ENCODE peak calls at places on chromosomes 4 and X, in seven cellular contexts. W is endodermal cell, I is IMR-90, G is right cardiac atrium, D is left lung, A is esophagus muscularis mucosa, O is mammary epithelial cell. M is an unnamed sample.

GRCh38 chr4:120056249-120056648 is 10.4 kb downstream of the MAD2L1 start:
- DNase-seq in W (no peak), I (peak; percentile 70), G (no peak), D (no peak), A (no peak), O (no peak), M (no peak)

GRCh38 chr4:102438873-102439614 is 62.1 kb upstream of the NFKB1 start:
- DNase-seq in W (no peak), I (peak; percentile 93), G (no peak), D (no peak), A (no peak), O (peak; percentile 92), M (no peak)

GRCh38 chr4:23533859-23534258 is 356.0 kb downstream of the PPARGC1A start:
- DNase-seq in W (no peak), I (no peak), G (no peak), D (no peak), A (no peak), O (no peak), M (no peak)

GRCh38 chrX:29012867-29013266 is 425.6 kb downstream of the IL1RAPL1 start:
- DNase-seq in W (no peak), I (no peak), G (no peak), D (no peak), A (no peak), O (no peak), M (no peak)

GRCh38 chr4:87019898-87020297 is 85.1 kb downstream of the AFF1 start:
- DNase-seq in W (no peak), I (no peak), G (no peak), D (no peak), A (no peak), O (no peak), M (no peak)

GRCh38 chr4:68074397-68074796 is 55.3 kb downstream of the TMPRSS11F start:
- DNase-seq in W (no peak), I (no peak), G (no peak), D (no peak), A (no peak), O (peak; percentile 83), M (no peak)

GRCh38 chr4:158945529-158946108 is 157.3 kb upstream of the RAPGEF2 start:
- DNase-seq in W (no peak), I (no peak), G (no peak), D (no peak), A (no peak), O (no peak), M (no peak)

GRCh38 chr4:48727666-48728459 is 52.2 kb downstream of the FRYL start:
- DNase-seq in W (no peak), I (no peak), G (no peak), D (no peak), A (peak; percentile 39), O (no peak), M (no peak)

GRCh38 chr4:55675196-55675793 is 39.2 kb upstream of the NMU start:
- DNase-seq in W (peak; percentile 81), I (no peak), G (no peak), D (no peak), A (no peak), O (no peak), M (no peak)

GRCh38 chr4:41346306-41347061 is 89.8 kb downstream of the UCHL1 start:
- DNase-seq in W (no peak), I (no peak), G (no peak), D (no peak), A (no peak), O (no peak), M (no peak)

GRCh38 chrX:78658851-78659744 is at the start of gene RTL3:
- DNase-seq in W (no peak), I (peak; percentile 78), G (no peak), D (no peak), A (no peak), O (peak; percentile 44), M (no peak)

GRCh38 chr4:4606321-4606720 is 64.5 kb upstream of the STX18 start:
- DNase-seq in W (no peak), I (peak; percentile 65), G (no peak), D (no peak), A (no peak), O (no peak), M (peak; percentile 61)

GRCh38 chr4:51843309-51844156 is 580 bp downstream of the DCUN1D4 start:
- DNase-seq in W (peak; percentile 87), I (peak; percentile 56), G (peak; percentile 91), D (peak; percentile 76), A (peak; percentile 94), O (peak; percentile 55), M (peak; percentile 87)

GRCh38 chr4:136078971-136079370 is 1453.3 kb downstream of the PCDH18 start:
- DNase-seq in W (no peak), I (peak; percentile 12), G (no peak), D (no peak), A (no peak), O (peak; percentile 1), M (no peak)

GRCh38 chr4:89836031-89836777 is 757 bp downstream of the SNCA start:
- DNase-seq in W (peak; percentile 71), I (no peak), G (no peak), D (no peak), A (no peak), O (peak; percentile 47), M (no peak)

GRCh38 chr4:158007566-158007965 is 165.3 kb downstream of the GASK1B start:
- DNase-seq in W (no peak), I (no peak), G (no peak), D (no peak), A (no peak), O (no peak), M (no peak)

GRCh38 chr4:151698213-151698612 is 62.6 kb downstream of the GATB start:
- DNase-seq in W (no peak), I (no peak), G (no peak), D (no peak), A (no peak), O (no peak), M (no peak)

GRCh38 chr4:64713256-64713840 is 304.1 kb upstream of the TECRL start:
- DNase-seq in W (no peak), I (peak; percentile 4), G (no peak), D (no peak), A (no peak), O (peak; percentile 34), M (no peak)

GRCh38 chr4:42671431-42672194 is 14.7 kb upstream of the ATP8A1 start:
- DNase-seq in W (no peak), I (no peak), G (no peak), D (no peak), A (no peak), O (no peak), M (no peak)

GRCh38 chr4:139509727-139510410 is 46.1 kb downstream of the SETD7 start:
- DNase-seq in W (peak; percentile 80), I (no peak), G (no peak), D (no peak), A (peak; percentile 29), O (no peak), M (no peak)

GRCh38 chrX:132199941-132200340 is 19.3 kb downstream of the RAP2C start:
- DNase-seq in W (no peak), I (no peak), G (no peak), D (no peak), A (no peak), O (no peak), M (no peak)

GRCh38 chr4:6622744-6623143 is 17.7 kb upstream of the MRFAP1 start:
- DNase-seq in W (no peak), I (no peak), G (no peak), D (no peak), A (no peak), O (no peak), M (no peak)

GRCh38 chrX:129983575-129984131 is 1.2 kb downstream of the BCORL1 start:
- DNase-seq in W (peak; percentile 63), I (no peak), G (peak; percentile 79), D (no peak), A (no peak), O (no peak), M (no peak)

DNA sequence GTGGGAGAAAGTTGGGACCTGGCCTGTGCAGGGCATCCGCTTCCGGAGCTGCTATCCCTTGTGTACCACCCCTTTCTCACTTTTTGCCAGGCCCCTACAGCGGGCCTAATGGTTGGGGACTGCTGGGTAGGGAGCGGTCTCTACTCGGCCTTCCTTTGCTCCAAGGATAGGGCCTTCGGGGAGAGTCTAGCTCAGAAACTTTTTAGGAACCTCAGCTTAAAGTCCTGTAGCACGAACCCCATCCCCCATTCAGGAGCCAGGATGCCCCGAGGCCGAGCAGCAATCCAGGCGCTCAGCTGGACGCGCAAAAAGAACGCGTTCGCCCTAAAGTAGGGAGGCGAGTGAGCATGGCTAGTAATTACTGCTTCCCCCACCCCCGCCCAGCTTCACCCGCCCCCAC is 9.7 kb downstream of the POU4F2 start:
- DNase-seq in W (peak; percentile 73), I (no peak), G (no peak), D (no peak), A (no peak), O (no peak), M (no peak)
- H3K27me3 ChIP-seq in W (peaks cover 100% of the 10 kb centered on the region), I (peaks cover 46% of the 10 kb centered on the region), G (peaks cover 14% of the 10 kb centered on the region), D (peaks cover 90% of the 10 kb centered on the region), A (no peaks in the 10 kb centered on the region), O (peaks cover 46% of the 10 kb centered on the region), M (peaks cover 63% of the 10 kb centered on the region)

GRCh38 chrX:12954981-12955380 is 19.9 kb upstream of the TMSB4X start:
- DNase-seq in W (no peak), I (no peak), G (no peak), D (no peak), A (no peak), O (no peak), M (no peak)

GRCh38 chrX:12950851-12951589 is 23.9 kb upstream of the TMSB4X start:
- DNase-seq in W (peak; percentile 93), I (no peak), G (peak; percentile 63), D (no peak), A (no peak), O (no peak), M (no peak)

GRCh38 chrX:12954376-12954775 is 20.5 kb upstream of the TMSB4X start:
- DNase-seq in W (no peak), I (no peak), G (no peak), D (no peak), A (no peak), O (no peak), M (no peak)

GRCh38 chrX:12951590-12951965 is 23.3 kb upstream of the TMSB4X start:
- DNase-seq in W (no peak), I (no peak), G (no peak), D (no peak), A (no peak), O (no peak), M (no peak)

GRCh38 chrX:12953420-12953819 is 21.5 kb upstream of the TMSB4X start:
- DNase-seq in W (no peak), I (no peak), G (no peak), D (no peak), A (no peak), O (no peak), M (no peak)
- H3K4me1 ChIP-seq in W (no peaks in the 10 kb centered on the region), I (peaks cover 23% of the 10 kb centered on the region), G (peaks cover 3% of the 10 kb centered on the region), D (peaks cover 49% of the 10 kb centered on the region), A (peaks cover 29% of the 10 kb centered on the region), O (peaks cover 17% of the 10 kb centered on the region), M (no peaks in the 10 kb centered on the region)

GRCh38 chr4:156941940-156942548 is 29.6 kb downstream of the PDGFC start:
- DNase-seq in W (peak; percentile 73), I (peak; percentile 97), G (no peak), D (peak; percentile 69), A (no peak), O (peak; percentile 80), M (no peak)
- H3K27ac ChIP-seq in W (peak overlapping the region; percentile 77), I (peak overlapping the region; percentile 62), G (peak overlapping the region; percentile 37), D (peak overlapping the region; percentile 40), A (peak overlapping the region; percentile 76), O (peak overlapping the region; percentile 55), M (no peak overlapping the region)

DNA sequence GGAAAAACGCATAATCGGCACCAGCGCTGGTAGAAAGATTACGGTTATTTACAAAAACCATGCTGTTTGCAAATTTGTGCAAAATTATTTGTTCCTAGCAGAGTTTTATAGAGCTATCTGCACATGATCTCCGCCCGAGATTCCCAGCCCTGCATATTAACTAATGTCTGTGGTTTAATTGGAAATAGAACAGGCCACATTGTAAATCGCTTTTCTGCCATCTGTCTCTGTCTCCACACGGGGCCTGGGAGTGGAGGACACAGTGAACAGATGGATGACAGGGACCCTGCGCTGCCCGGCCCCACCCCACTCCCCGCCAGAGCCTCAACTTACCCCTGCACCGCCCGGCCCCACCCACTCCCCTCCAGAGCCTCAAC is 126.9 kb downstream of the FAM53A start:
- DNase-seq in W (no peak), I (no peak), G (no peak), D (no peak), A (no peak), O (no peak), M (no peak)
- H3K27me3 ChIP-seq in W (no peaks in the 10 kb centered on the region), I (peaks cover 40% of the 10 kb centered on the region), G (no peaks in the 10 kb centered on the region), D (no peaks in the 10 kb centered on the region), A (no peaks in the 10 kb centered on the region), O (peaks cover 5% of the 10 kb centered on the region), M (peaks cover 11% of the 10 kb centered on the region)